ENCODE peak calls at places on chromosomes 3 and 15, in six cellular contexts. U, J, S, I, E and F are unnamed samples. For H3K9me3, the result is how much of the 10 kb centered on the place peaks cover.

GRCh38 chr15:60020736-60021135 is 16.6 kb downstream of the FOXB1 start:
- DNase-seq in E (no peak), U (no peak), I (no peak), S (no peak), J (no peak), F (no peak)

GRCh38 chr3:17175187-17175839 is 290.6 kb downstream of the PLCL2 start:
- DNase-seq in J (no peak), I (no peak), S (no peak), U (peak), E (no peak), F (no peak)

GRCh38 chr3:72152551-72153476 is 367.9 kb upstream of the PROK2 start:
- DNase-seq in J (peak), E (peak), S (no peak), I (no peak), U (peak), F (no peak)

GRCh38 chr3:11653298-11654055 is 9.8 kb upstream of the VGLL4 start:
- DNase-seq in E (no peak), U (no peak), I (no peak), S (no peak), J (no peak), F (no peak)

GRCh38 chr3:79491029-79491634 is 276.7 kb downstream of the ROBO1 start:
- DNase-seq in E (no peak), S (no peak), I (no peak), U (peak), J (no peak), F (no peak)

GRCh38 chr15:36643551-36643950 is 64.1 kb downstream of the CDIN1 start:
- DNase-seq in J (no peak), I (no peak), U (no peak), E (no peak), S (no peak), F (no peak)

GRCh38 chr3:83189634-83190033 is 1428.2 kb upstream of the GBE1 start:
- DNase-seq in E (no peak), J (no peak), U (no peak), S (no peak), I (no peak), F (no peak)

GRCh38 chr15:68031406-68031805 is 22.7 kb upstream of the PIAS1 start:
- DNase-seq in U (peak), J (no peak), E (no peak), I (no peak), S (no peak), F (no peak)

GRCh38 chr3:116569611-116570010 is 124.3 kb upstream of the LSAMP start:
- DNase-seq in S (no peak), E (no peak), U (peak), J (no peak), I (no peak), F (no peak)

GRCh38 chr3:124206225-124206624 is 214.3 kb upstream of the ROPN1 start:
- DNase-seq in I (no peak), S (no peak), U (peak), E (no peak), J (no peak), F (no peak)

GRCh38 chr3:71397046-71397445 is 186.5 kb downstream of the FOXP1 start:
- DNase-seq in E (peak), U (peak), J (no peak), I (peak), S (no peak), F (no peak)

GRCh38 chr15:97680606-97681220 is 279.8 kb upstream of the ARRDC4 start:
- DNase-seq in E (no peak), S (no peak), U (no peak), J (no peak), I (no peak), F (no peak)
- H3K9me3 ChIP-seq in E (under half), S (under half), U (under half), J (under half), I (under half), F (under half)

GRCh38 chr3:7817239-7817638 is 684.4 kb upstream of the LMCD1 start:
- DNase-seq in U (no peak), J (no peak), I (no peak), S (no peak), E (no peak), F (no peak)
- H3K9me3 ChIP-seq in U (under half), J (under half), I (under half), S (under half), E (under half), F (under half)

GRCh38 chr3:26106119-26106690 is 316.3 kb downstream of the OXSM start:
- DNase-seq in I (no peak), E (peak), S (no peak), J (no peak), U (no peak), F (no peak)
- H3K9me3 ChIP-seq in I (under half), E (under half), S (under half), J (under half), U (under half), F (under half)

DNA sequence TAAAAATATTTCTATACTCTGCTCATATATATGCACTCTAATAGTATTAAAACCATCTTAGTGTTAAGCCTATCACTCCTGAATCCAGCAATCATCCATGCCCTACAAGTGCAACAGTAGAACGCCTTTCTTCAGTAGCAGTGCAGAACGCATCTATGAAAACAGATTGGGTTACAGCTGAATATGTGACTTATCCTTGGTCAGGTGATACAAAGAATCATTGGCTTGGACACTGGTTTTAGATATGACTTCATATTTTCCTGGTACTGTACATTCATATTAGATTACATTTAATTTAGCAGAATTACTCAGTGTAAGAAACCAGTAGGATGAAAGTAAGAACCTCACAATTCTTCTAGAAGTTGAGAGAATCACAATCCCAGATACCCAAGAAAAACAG is 43.3 kb downstream of the ZNF106 start:
- DNase-seq in U (no peak), S (no peak), E (no peak), J (no peak), I (no peak), F (no peak)
- H3K9me3 ChIP-seq in U (under half), S (under half), E (under half), J (under half), I (under half), F (under half)

DNA sequence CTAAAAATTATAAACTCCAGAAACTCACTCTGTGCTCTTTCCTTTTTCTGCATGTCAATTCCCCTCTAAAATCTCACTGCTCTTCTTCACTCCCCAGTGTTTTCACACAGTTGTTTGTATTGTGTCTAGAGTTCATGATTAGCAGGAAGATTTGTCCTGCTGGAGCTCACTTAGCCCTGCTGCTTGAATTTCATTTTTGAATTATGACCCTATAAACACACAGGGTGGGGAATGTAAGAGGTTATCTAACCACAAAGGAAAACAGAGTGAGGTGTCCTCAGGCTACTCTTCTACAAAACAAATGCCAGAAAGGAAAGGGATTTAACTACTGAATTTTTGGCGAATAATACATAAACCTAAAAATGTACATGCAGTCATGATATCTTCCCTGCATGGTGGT is 215.2 kb upstream of the CNTN4 start:
- DNase-seq in I (no peak), S (no peak), E (no peak), J (no peak), U (no peak), F (no peak)
- H3K9me3 ChIP-seq in I (under half), S (under half), E (under half), J (under half), U (under half), F (under half)

GRCh38 chr15:46786886-46787285 is 930.4 kb upstream of the SEMA6D start:
- DNase-seq in I (peak), S (no peak), J (no peak), U (no peak), E (no peak), F (no peak)
- H3K9me3 ChIP-seq in I (under half), S (under half), J (under half), U (under half), E (under half), F (under half)

GRCh38 chr3:138559134-138559533 is 34.9 kb downstream of the CEP70 start:
- DNase-seq in U (no peak), I (no peak), J (no peak), E (no peak), S (no peak), F (no peak)

DNA sequence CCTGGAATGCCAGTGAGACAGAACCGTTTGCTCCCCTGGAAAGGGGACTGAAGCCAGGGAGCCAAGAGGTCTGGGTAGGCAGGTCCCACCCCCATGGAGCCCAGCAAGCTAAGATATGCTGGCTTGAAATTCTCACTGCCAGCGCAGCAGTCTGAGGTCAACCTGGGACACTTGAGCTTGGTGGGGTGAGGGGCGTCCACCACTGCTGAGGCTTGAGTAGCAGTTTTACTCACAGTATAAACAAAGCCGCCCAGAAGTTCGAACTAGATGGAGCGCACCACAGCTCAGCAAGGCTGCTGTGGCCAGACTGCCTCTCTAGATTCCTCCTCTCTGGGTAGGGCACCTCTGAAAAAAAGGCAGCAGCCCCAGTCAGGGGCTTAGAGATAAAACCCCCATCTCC is 33.6 kb downstream of the CEP70 start:
- DNase-seq in S (no peak), U (no peak), J (no peak), E (no peak), I (no peak), F (no peak)
- H3K9me3 ChIP-seq in S (under half), U (under half), J (under half), E (under half), I (under half), F (under half)

DNA sequence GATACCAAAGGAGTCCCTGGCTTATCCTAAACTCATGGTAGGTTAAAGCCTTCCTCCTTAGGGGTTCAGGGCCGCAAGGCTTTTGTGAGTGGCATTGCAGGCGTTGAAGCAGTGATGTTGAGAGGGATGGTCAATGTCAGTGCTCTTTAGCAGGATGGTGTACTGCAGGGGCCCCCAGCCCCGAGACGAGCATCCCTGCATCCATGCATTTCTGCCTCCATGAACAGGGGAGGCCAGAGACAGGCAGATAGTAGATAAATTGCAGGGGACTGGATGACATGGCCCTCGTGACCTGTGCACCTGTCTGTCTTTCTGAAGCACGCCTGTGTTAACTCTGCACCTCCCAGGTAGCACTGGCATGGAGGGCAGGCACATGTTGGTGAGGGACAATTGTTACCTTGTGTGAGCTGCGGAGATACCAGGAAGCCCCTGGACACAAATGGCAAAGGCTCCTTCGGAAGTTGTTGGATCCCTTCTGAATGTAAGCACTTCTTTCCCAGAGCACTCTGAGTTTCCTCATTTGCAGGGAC is 133.5 kb downstream of the SNRPN start:
- DNase-seq in S (no peak), J (no peak), E (no peak), I (no peak), U (no peak), F (no peak)
- H3K9me3 ChIP-seq in S (half or more), J (half or more), E (half or more), I (under half), U (under half), F (under half)

DNA sequence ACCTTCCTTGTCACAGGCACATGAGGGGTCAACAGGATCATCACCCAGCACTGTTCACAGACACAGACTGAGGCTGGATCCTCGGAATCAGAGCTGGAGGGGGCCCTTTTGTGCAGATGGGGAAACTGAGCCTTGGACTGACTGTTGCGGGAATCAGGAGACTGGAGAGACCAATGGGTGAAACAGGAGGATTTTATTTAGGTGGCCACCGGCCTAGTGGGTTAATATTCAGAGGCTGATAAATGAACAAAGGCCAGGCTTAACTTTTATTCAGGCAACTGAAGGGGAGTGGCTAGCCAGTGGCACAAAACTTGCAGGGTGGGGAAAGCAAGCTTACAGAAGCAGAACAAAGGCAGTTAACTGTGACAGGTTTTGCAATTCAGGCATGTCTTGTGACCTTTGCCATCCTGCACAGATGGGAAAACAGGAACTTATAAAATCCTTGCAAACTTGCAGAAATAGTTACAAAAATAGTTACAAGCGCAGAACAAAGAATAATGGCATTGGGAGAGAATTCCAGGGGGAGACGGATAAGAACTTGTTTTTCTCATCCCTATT is 25.0 kb upstream of the ACAD9 start:
- DNase-seq in U (no peak), S (no peak), J (no peak), E (no peak), I (no peak), F (no peak)
- H3K9me3 ChIP-seq in U (under half), S (under half), J (under half), E (under half), I (under half), F (under half)